ENCODE peak calls at places on chromosomes 2 and 18, in nine cellular contexts. U, D, Y, Q, S, X, P, E and F are unnamed samples.

GRCh38 chr2:81324046-81324445 is 1019.5 kb upstream of the LRRTM1 start:
- DNase-seq in U (peak; percentile 7), P (no peak), D (peak; percentile 1), Q (peak; percentile 11), E (no peak), Y (no peak), S (peak; percentile 40), X (peak; percentile 14), F (no peak)

GRCh38 chr2:10041711-10042110 is 1.6 kb upstream of the KLF11 start:
- DNase-seq in X (no peak), U (no peak), S (no peak), Y (no peak), E (no peak), D (no peak), Q (no peak), P (no peak), F (no peak)

GRCh38 chr2:206981089-206981674 is 41.9 kb downstream of the CPO start:
- DNase-seq in X (no peak), S (no peak), E (no peak), Q (no peak), Y (no peak), P (no peak), U (no peak), D (no peak), F (no peak)

GRCh38 chr2:10864888-10865551 is 46.7 kb upstream of the KCNF1 start:
- DNase-seq in P (no peak), D (no peak), U (no peak), Q (no peak), E (no peak), Y (no peak), X (no peak), S (peak; percentile 92), F (no peak)

GRCh38 chr2:199018826-199019225 is 438.9 kb downstream of the SATB2 start:
- DNase-seq in X (no peak), Y (no peak), Q (no peak), E (no peak), U (no peak), D (no peak), S (no peak), P (no peak), F (no peak)

GRCh38 chr2:221478106-221478863 is 93.8 kb downstream of the EPHA4 start:
- DNase-seq in Y (no peak), U (no peak), D (no peak), Q (no peak), S (no peak), E (no peak), P (no peak), X (no peak), F (no peak)

GRCh38 chr2:205407984-205408383 is 274.3 kb upstream of the NRP2 start:
- DNase-seq in S (no peak), P (no peak), U (peak; percentile 55), X (no peak), E (no peak), Y (no peak), D (peak; percentile 22), Q (no peak), F (peak; percentile 93)

GRCh38 chr2:6665093-6665721 is 200.5 kb downstream of the CMPK2 start:
- DNase-seq in S (no peak), U (no peak), X (no peak), Y (no peak), D (no peak), P (no peak), Q (no peak), E (no peak), F (no peak)

GRCh38 chr2:200863655-200864205 is 728 bp downstream of the CLK1 start:
- DNase-seq in E (peak; percentile 18), Q (peak; percentile 31), X (no peak), P (no peak), Y (peak; percentile 17), U (no peak), D (no peak), S (no peak), F (no peak)

GRCh38 chr2:30482025-30482424 is 35.0 kb downstream of the LCLAT1 start:
- DNase-seq in Q (no peak), U (no peak), X (no peak), D (no peak), Y (no peak), E (no peak), P (no peak), S (no peak), F (no peak)

GRCh38 chr2:157430266-157430665 is 13.6 kb downstream of the CYTIP start:
- DNase-seq in X (no peak), D (no peak), S (no peak), Y (no peak), U (no peak), Q (no peak), P (no peak), E (no peak), F (no peak)

GRCh38 chr2:132439703-132440398 is 23.2 kb downstream of the GPR39 start:
- DNase-seq in D (peak; percentile 74), P (no peak), Q (peak; percentile 20), Y (peak; percentile 24), X (no peak), S (no peak), U (peak; percentile 32), E (no peak), F (no peak)

GRCh38 chr2:75290600-75291140 is 91.3 kb upstream of the TACR1 start:
- DNase-seq in S (no peak), Y (no peak), Q (peak; percentile 10), D (peak; percentile 29), E (peak; percentile 12), X (no peak), P (no peak), U (peak; percentile 50), F (no peak)

GRCh38 chr2:207492461-207492860 is 37.3 kb upstream of the CREB1 start:
- DNase-seq in S (no peak), X (no peak), E (no peak), Q (no peak), U (no peak), P (no peak), D (no peak), Y (no peak), F (no peak)

GRCh38 chr2:121372756-121373353 is 87.9 kb upstream of the TFCP2L1 start:
- DNase-seq in E (no peak), Y (no peak), D (no peak), P (no peak), X (no peak), S (no peak), Q (no peak), U (no peak), F (no peak)

GRCh38 chr2:25251461-25252273 is 83.3 kb upstream of the POMC start:
- DNase-seq in P (no peak), E (peak; percentile 72), X (peak; percentile 57), U (no peak), Q (peak; percentile 72), D (peak; percentile 23), Y (peak; percentile 48), S (peak; percentile 7), F (no peak)

GRCh38 chr18:23784811-23785245 is 95.6 kb downstream of the LAMA3 start:
- DNase-seq in U (peak; percentile 82), E (no peak), P (no peak), X (no peak), Q (no peak), D (peak; percentile 92), Y (peak; percentile 18), S (no peak), F (peak; percentile 14)

DNA sequence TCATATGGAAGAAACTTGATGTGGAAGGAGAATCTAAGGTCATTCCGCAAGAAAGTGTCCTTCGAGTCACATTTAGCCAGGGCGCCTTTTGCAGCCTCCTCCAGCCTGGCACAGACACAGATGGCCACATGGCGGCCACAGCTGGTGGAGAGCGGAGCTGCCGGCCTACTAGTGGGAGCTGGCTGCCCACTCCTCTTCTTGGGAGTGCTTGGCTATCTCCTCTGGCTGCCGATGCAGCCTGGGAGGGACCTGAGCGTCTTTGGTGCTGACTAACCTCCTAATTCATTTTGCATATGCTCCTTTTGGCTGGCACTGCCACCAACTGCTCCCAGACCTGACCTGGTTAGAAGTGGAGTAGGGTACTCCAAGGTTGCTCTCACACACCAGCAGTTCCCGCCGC is 199.3 kb upstream of the MYT1L start:
- DNase-seq in Q (no peak), E (no peak), X (no peak), U (no peak), P (no peak), Y (no peak), D (no peak), S (no peak), F (no peak)
- TF ChIP-seq CTCF in Q (no peak), E (no peak), X (no peak), U (no peak), P (no peak), Y (no peak), D (no peak), S (no peak), F (no peak)

DNA sequence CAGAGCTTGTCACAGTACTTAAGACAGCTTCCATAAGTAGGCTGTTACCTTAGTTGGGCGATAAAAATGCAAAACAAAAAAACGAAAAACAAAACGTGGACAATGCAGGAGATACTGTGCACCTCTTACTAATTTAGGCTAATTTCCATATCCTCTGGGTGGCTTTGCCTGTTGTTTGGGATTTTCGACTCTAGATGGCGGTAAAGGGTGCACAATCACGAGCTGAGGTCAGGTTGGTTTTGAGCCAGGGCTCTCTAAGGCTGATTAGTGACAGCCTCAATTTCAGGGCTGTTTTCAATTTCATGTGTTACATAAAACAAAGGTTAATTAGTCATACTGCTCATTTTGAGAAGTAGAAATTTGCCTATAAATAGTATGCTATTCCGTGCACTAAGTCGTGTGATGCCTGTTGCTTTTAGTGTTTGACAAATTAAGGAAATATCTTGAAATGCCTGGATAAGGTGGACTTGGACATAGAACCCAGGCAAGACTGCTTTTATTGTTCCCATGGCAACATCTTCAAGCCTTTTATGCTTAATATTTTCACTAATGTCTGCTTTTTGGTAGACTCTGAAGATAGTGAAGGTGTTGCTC is 493.1 kb downstream of the SOCS6 start:
- DNase-seq in U (peak; percentile 60), E (peak; percentile 70), P (no peak), S (peak; percentile 79), Y (peak; percentile 71), D (peak; percentile 60), Q (peak; percentile 73), X (peak; percentile 37), F (no peak)
- TF ChIP-seq CTCF in U (peak; percentile 81), E (peak; percentile 71), P (no peak), S (peak; percentile 88), Y (peak; percentile 78), D (peak; percentile 70), Q (peak; percentile 80), X (peak; percentile 22), F (no peak)

GRCh38 chr2:46296840-46297545 is at the start of gene EPAS1:
- DNase-seq in P (peak; percentile 92), U (peak; percentile 94), E (peak; percentile 96), S (peak; percentile 91), X (peak; percentile 92), D (peak; percentile 86), Q (peak; percentile 86), Y (peak; percentile 80), F (peak; percentile 72)
- TF ChIP-seq CTCF in P (no peak), U (no peak), E (no peak), S (no peak), X (no peak), D (no peak), Q (no peak), Y (no peak), F (no peak)

GRCh38 chr2:3303583-3304406 is 73.8 kb downstream of the EIPR1 start:
- DNase-seq in Y (peak; percentile 89), U (peak; percentile 90), P (peak; percentile 76), E (peak; percentile 91), Q (peak; percentile 89), S (peak; percentile 18), X (peak; percentile 90), D (peak; percentile 85), F (peak; percentile 28)
- TF ChIP-seq CTCF in Y (peak; percentile 74), U (peak; percentile 96), P (peak; percentile 94), E (peak; percentile 93), Q (peak; percentile 96), S (peak; percentile 51), X (peak; percentile 82), D (peak; percentile 99), F (peak; percentile 99)